ENCODE peak calls at places on chromosomes 7 and 10, in five cellular contexts. J, O, E, P and Y are unnamed samples.

GRCh38 chr10:56547163-56547562 is 186.1 kb upstream of the ZWINT start:
- DNase-seq in P (no peak), O (no peak), E (no peak), J (no peak), Y (no peak)

GRCh38 chr7:24755541-24756416 is 1.5 kb downstream of the GSDME start:
- DNase-seq in P (peak), J (peak), E (peak), O (peak), Y (peak)

GRCh38 chr10:88249450-88249849 is 333.7 kb downstream of the RNLS start:
- DNase-seq in J (peak), E (no peak), P (peak), O (no peak), Y (no peak)

GRCh38 chr10:26566525-26567348 is 128.6 kb downstream of the APBB1IP start:
- DNase-seq in P (no peak), E (no peak), J (no peak), O (no peak), Y (no peak)

GRCh38 chr10:79488303-79488702 is 24.0 kb upstream of the EIF5AL1 start:
- DNase-seq in P (peak), O (peak), E (no peak), J (peak), Y (peak)

GRCh38 chr7:128210590-128211570 is 30.2 kb upstream of the LEP start:
- DNase-seq in P (no peak), J (no peak), E (no peak), O (no peak), Y (no peak)

GRCh38 chr7:102389810-102390209 is 6.4 kb upstream of the PRKRIP1 start:
- DNase-seq in E (no peak), P (no peak), J (no peak), O (no peak), Y (no peak)

GRCh38 chr7:141754939-141755338 is 9.0 kb upstream of the TAS2R3 start:
- DNase-seq in P (peak), O (no peak), J (peak), E (no peak), Y (peak)

GRCh38 chr10:65231148-65231547 is 1694.7 kb upstream of the LRRTM3 start:
- DNase-seq in E (no peak), J (no peak), P (no peak), O (no peak), Y (no peak)

GRCh38 chr7:1439373-1440363 is 19.6 kb downstream of the MICALL2 start:
- DNase-seq in P (no peak), J (no peak), O (no peak), E (no peak), Y (no peak)

GRCh38 chr10:77823811-77824542 is 102.6 kb downstream of the DLG5 start:
- DNase-seq in O (no peak), E (no peak), P (no peak), J (no peak), Y (no peak)

GRCh38 chr7:151078233-151079040 is 2.2 kb downstream of the FASTK start:
- DNase-seq in E (no peak), O (no peak), J (no peak), P (no peak), Y (no peak)

GRCh38 chr7:47465191-47465590 is 116.7 kb downstream of the TNS3 start:
- DNase-seq in E (no peak), J (no peak), P (no peak), O (peak), Y (no peak)

GRCh38 chr7:39313958-39314357 is 252.2 kb upstream of the YAE1 start:
- DNase-seq in J (no peak), P (no peak), E (no peak), O (no peak), Y (no peak)

GRCh38 chr7:101116898-101117297 is 10.0 kb upstream of the SERPINE1 start:
- DNase-seq in O (no peak), P (no peak), J (no peak), E (no peak), Y (no peak)

GRCh38 chr7:37007319-37007718 is 283.0 kb upstream of the AOAH start:
- DNase-seq in E (no peak), J (no peak), P (no peak), O (no peak), Y (no peak)

GRCh38 chr7:29843106-29843505 is 36.8 kb downstream of the WIPF3 start:
- DNase-seq in E (no peak), P (no peak), J (no peak), O (no peak), Y (no peak)

GRCh38 chr10:132297521-132297920 is 10.2 kb downstream of the STK32C start:
- DNase-seq in O (no peak), E (no peak), J (no peak), P (no peak), Y (no peak)

DNA sequence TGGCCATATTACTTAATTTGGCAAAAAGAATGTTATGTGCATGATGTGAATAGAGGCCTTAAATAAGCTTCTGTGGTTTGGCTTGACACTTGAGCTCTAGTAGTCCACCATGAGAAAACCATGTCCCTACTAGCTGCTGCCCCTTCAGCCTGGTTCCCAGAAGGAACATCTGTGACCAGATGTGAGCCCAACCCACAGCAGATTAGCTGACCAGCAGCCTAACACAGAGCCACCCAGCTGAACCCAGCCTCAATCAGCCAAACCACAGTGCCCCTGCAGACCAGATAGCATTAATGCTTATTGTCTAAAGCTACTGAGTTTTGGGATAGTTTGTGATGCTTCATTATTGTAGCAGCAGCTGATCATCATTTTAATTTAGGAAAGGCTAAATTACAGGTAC is 16.6 kb downstream of the JAZF1 start:
- DNase-seq in P (no peak), J (no peak), O (peak), E (no peak), Y (peak)
- TF ChIP-seq CTCF in P (no peak), J (no peak), O (no peak), E (no peak), Y (no peak)

DNA sequence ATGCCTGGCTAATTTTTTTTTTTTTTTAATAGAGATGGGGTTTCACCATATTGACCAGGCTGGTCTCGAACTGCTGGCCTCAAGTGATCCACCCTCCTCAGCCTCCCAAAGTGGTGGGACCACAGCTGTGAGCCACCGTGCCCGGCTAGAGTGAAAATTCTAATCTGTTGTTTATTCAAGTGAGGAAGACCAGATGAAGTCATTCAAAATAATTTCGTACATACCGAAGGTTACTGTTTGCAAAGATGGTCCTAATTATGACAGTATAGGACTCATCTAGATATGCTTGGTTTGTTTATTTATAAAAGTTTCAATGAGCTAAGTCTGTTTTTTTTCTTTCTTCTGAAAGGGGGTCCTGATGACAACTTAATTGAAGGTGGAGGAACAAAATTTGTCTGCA is 376.8 kb downstream of the EXOC4 start:
- DNase-seq in J (no peak), O (peak), E (no peak), P (no peak), Y (peak)
- TF ChIP-seq CTCF in J (no peak), O (no peak), E (no peak), P (no peak), Y (no peak)

GRCh38 chr7:158355456-158356065 is 232.1 kb downstream of the PTPRN2 start:
- DNase-seq in O (no peak), J (no peak), E (no peak), P (peak), Y (no peak)
- TF ChIP-seq CTCF in O (no peak), J (no peak), E (no peak), P (peak), Y (no peak)

GRCh38 chr7:95794917-95795515 is 22.7 kb downstream of the DYNC1I1 start:
- DNase-seq in E (no peak), J (peak), O (peak), P (peak), Y (peak)
- TF ChIP-seq CTCF in E (peak), J (peak), O (peak), P (peak), Y (peak)

GRCh38 chr7:2639994-2640830 is 8.4 kb downstream of the TTYH3 start:
- DNase-seq in P (peak), O (no peak), J (no peak), E (no peak), Y (no peak)

GRCh38 chr7:2639151-2639993 is 7.6 kb downstream of the TTYH3 start:
- DNase-seq in J (no peak), P (no peak), E (no peak), O (no peak), Y (no peak)

GRCh38 chr7:2640858-2641257 is 9.1 kb downstream of the TTYH3 start:
- DNase-seq in J (no peak), O (no peak), P (no peak), E (no peak), Y (no peak)

GRCh38 chr7:2643386-2644229 is 11.8 kb downstream of the TTYH3 start:
- DNase-seq in O (no peak), P (no peak), E (no peak), J (no peak), Y (no peak)

GRCh38 chr7:2641406-2642393 is 9.9 kb downstream of the TTYH3 start:
- DNase-seq in E (peak), P (peak), J (peak), O (peak), Y (peak)
- TF ChIP-seq CTCF in E (no peak), P (no peak), J (no peak), O (no peak), Y (no peak)

GRCh38 chr10:23981520-23982309 is 227.2 kb upstream of the KIAA1217 start:
- DNase-seq in J (peak), P (peak), O (no peak), E (no peak), Y (no peak)
- TF ChIP-seq CTCF in J (peak), P (no peak), O (no peak), E (no peak), Y (no peak)

GRCh38 chr10:110759523-110759922 is 112.2 kb upstream of the PDCD4 start:
- DNase-seq in P (no peak), J (no peak), O (no peak), E (no peak), Y (no peak)

GRCh38 chr10:110762849-110763211 is 108.9 kb upstream of the PDCD4 start:
- DNase-seq in O (no peak), J (no peak), P (no peak), E (no peak), Y (no peak)

GRCh38 chr10:110764793-110765512 is 106.8 kb upstream of the PDCD4 start:
- DNase-seq in O (no peak), J (no peak), E (no peak), P (peak), Y (no peak)

GRCh38 chr10:110764378-110764777 is 107.3 kb upstream of the PDCD4 start:
- DNase-seq in J (no peak), E (no peak), P (peak), O (no peak), Y (no peak)

DNA sequence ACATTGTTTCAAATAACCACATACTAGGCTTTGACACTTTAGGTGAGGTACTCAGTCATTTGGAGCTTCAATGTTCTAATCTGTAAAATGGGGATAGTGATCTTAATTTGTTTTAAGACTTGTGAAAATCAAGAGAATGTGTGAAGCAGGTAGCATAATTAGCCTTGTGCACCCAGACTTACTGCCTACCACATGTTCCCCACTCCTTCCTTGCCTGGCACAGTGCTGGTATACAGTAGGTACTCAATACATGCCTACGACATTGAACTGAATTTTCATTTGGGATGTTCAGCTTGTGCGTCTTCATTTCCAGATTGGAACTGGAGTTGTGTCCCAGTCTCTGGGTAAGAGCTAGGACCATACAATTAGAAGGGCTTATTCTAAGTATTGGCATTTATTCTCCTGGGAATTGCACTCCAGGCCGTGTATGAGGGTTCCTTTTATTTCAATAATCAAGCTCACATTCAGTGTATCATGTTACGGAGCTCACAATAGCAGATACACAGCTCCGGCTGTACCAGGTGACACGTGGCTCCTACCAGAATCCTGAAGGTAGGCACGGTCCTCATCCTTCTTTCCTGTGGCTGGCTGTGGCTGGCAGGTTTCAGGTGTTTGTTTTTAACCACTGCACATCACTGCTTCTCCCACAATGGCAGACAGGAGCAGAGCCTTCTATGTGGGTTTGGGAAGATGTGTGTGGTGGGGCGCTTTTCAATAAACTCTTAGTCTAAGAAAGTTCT is 109.4 kb upstream of the PDCD4 start:
- DNase-seq in E (no peak), P (no peak), O (no peak), J (no peak), Y (no peak)
- TF ChIP-seq CTCF in E (no peak), P (no peak), O (no peak), J (no peak), Y (no peak)